ENCODE peak calls at places on chromosomes 13 and 19, in five cellular contexts. M is choroid plexus epithelial cell, R is heart right ventricle, Q is cardiac fibroblast, J is keratinocyte. C is an unnamed sample.

GRCh38 chr13:36377822-36378480 is 31.8 kb upstream of the SPART start:
- DNase-seq in R (no peak), J (no peak), M (peak), Q (peak), C (no peak)

GRCh38 chr19:10513223-10513622 is 4.0 kb downstream of the S1PR5 start:
- DNase-seq in Q (no peak), J (no peak), M (no peak), R (no peak), C (no peak)

GRCh38 chr19:1183543-1184172 is 9.6 kb upstream of the SBNO2 start:
- DNase-seq in R (no peak), J (no peak), M (no peak), Q (no peak), C (no peak)

GRCh38 chr13:48892311-48892710 is 83.4 kb upstream of the FNDC3A start:
- DNase-seq in R (no peak), Q (peak), M (peak), J (peak), C (peak)

GRCh38 chr13:52085416-52085815 is 43.5 kb downstream of the NEK5 start:
- DNase-seq in R (no peak), M (peak), J (peak), Q (peak), C (peak)

GRCh38 chr13:26502826-26503225 is 54.7 kb upstream of the WASF3 start:
- DNase-seq in M (peak), J (no peak), Q (peak), R (no peak), C (peak)

GRCh38 chr19:55115446-55116065 is 1.9 kb downstream of the PPP1R12C start:
- DNase-seq in M (peak), J (no peak), Q (peak), R (no peak), C (no peak)

GRCh38 chr19:13095934-13096890 is 6.4 kb downstream of the LYL1 start:
- DNase-seq in Q (no peak), R (peak), J (no peak), M (no peak), C (no peak)

GRCh38 chr13:28337196-28338045 is 157.5 kb downstream of the FLT1 start:
- DNase-seq in J (no peak), Q (peak), R (no peak), M (peak), C (peak)

GRCh38 chr13:99634672-99635071 is 133.4 kb downstream of the TM9SF2 start:
- DNase-seq in Q (no peak), M (no peak), R (no peak), J (no peak), C (no peak)

GRCh38 chr13:73107459-73107858 is 48.7 kb downstream of the KLF5 start:
- DNase-seq in J (no peak), Q (no peak), M (no peak), R (no peak), C (no peak)

GRCh38 chr13:30808600-30808999 is 73.3 kb downstream of the ALOX5AP start:
- DNase-seq in R (no peak), M (peak), Q (no peak), J (no peak), C (no peak)

GRCh38 chr19:48484247-48484893 is 15.2 kb downstream of the CYTH2 start:
- DNase-seq in Q (no peak), J (no peak), R (no peak), M (no peak), C (no peak)

GRCh38 chr13:49630580-49630979 is 2.3 kb downstream of the ARL11 start:
- DNase-seq in Q (no peak), M (no peak), J (no peak), R (no peak), C (no peak)

GRCh38 chr13:98004107-98004506 is 50.6 kb downstream of the IPO5 start:
- DNase-seq in R (no peak), M (peak), J (no peak), Q (peak), C (peak)
- H3K4me3 ChIP-seq in R (no peak), M (no peak), J (no peak), Q (no peak), C (no peak)

GRCh38 chr19:18423258-18424020 is 4.2 kb downstream of the SSBP4 start:
- DNase-seq in J (no peak), R (no peak), M (no peak), Q (no peak), C (no peak)

GRCh38 chr19:18421371-18421959 is 2.3 kb downstream of the SSBP4 start:
- DNase-seq in R (no peak), Q (no peak), M (no peak), J (no peak), C (no peak)

GRCh38 chr19:18424122-18424889 is 5.1 kb downstream of the SSBP4 start:
- DNase-seq in J (no peak), R (no peak), Q (no peak), M (no peak), C (no peak)

GRCh38 chr19:18420931-18421330 is 1.7 kb downstream of the SSBP4 start:
- DNase-seq in Q (no peak), J (no peak), R (no peak), M (no peak), C (no peak)

GRCh38 chr19:18422530-18423191 is 3.5 kb downstream of the SSBP4 start:
- DNase-seq in R (no peak), J (no peak), M (no peak), Q (no peak), C (no peak)
- H3K4me3 ChIP-seq in R (no peak), J (no peak), M (no peak), Q (no peak), C (no peak)

GRCh38 chr13:21061077-21061945 is at the start of gene LATS2:
- DNase-seq in Q (peak), R (peak), M (peak), J (peak), C (peak)
- H3K4me3 ChIP-seq in Q (peak), R (peak), M (peak), J (peak), C (peak)

GRCh38 chr13:113000575-113000974 is 31.6 kb downstream of the MCF2L start:
- DNase-seq in Q (no peak), R (no peak), M (no peak), J (no peak), C (no peak)

GRCh38 chr13:113002206-113002821 is 33.3 kb downstream of the MCF2L start:
- DNase-seq in J (no peak), R (no peak), Q (no peak), M (no peak), C (no peak)

GRCh38 chr13:112999414-113000177 is 30.6 kb downstream of the MCF2L start:
- DNase-seq in Q (no peak), R (no peak), J (no peak), M (no peak), C (no peak)

GRCh38 chr13:113002891-113003290 is 33.9 kb downstream of the MCF2L start:
- DNase-seq in J (no peak), Q (no peak), M (no peak), R (no peak), C (no peak)

DNA sequence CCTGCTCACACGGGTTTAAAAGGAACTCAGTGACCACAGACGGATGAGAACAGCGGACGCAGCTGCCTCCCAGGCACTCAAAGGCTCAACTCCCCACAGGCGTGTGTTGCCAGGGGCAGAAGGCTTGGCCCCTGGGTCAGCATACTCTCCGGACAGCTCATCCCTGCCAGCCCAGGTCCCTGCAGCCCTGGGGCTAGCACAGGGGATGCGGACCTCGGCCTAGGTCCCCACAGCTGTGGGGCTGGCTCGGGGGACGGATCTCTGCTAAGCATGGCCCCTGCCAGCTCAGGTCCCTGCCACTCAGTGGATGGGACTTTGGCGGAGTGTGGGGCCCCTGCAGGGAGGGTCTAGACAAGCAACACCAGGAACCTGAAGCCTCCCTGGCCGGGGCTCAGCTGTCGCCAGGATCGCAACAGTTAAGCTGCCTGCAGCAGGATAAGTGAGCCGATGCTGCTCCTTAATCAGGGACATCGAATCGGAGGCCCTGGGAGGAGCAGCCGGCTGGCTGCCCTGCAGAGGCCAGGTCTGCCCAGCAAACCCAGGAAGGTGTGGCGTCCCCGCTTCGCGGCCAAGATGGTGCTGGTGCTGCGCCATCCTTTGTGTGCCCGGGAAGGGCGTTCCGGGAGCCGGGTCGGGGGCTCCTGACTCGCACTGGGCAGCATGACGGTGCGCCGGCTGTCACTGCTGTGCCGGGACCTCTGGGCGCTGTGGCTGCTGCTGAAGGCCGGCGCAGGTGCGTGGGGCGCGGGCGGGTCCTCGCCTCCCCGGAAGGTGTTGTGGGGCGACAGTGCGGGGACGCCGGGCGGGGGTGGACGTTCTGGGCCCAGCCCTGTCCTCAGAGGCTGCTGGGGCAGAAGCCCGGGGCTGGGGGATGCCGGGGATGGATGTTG is 32.5 kb downstream of the MCF2L start:
- DNase-seq in Q (peak), R (no peak), J (no peak), M (peak), C (peak)
- H3K4me3 ChIP-seq in Q (no peak), R (peak), J (no peak), M (no peak), C (peak)